ENCODE peak calls at places on chromosomes 3 and 15, in ten cellular contexts. R, S, M, E, Z, L, D, Y, N and W are unnamed samples. For H3K9me3, the result is how much of the 10 kb centered on the place peaks cover.

GRCh38 chr15:38474155-38474757 is 20.3 kb downstream of the FAM98B start:
- DNase-seq in R (peak), Z (peak), S (peak), L (peak), D (no peak), Y (peak), E (no peak), N (peak), M (no peak), W (peak)

GRCh38 chr3:152148579-152148978 is 120.2 kb upstream of the MBNL1 start:
- DNase-seq in Y (no peak), L (no peak), Z (no peak), N (no peak), D (no peak), R (no peak), E (no peak), M (no peak), S (no peak), W (no peak)

GRCh38 chr3:34957707-34958106 is 681.6 kb upstream of the ARPP21 start:
- DNase-seq in Z (no peak), D (no peak), N (no peak), L (no peak), Y (peak), R (no peak), M (no peak), S (no peak), E (no peak), W (no peak)

GRCh38 chr3:177981576-177981975 is 554.7 kb upstream of the KCNMB2 start:
- DNase-seq in Z (no peak), N (no peak), L (no peak), D (no peak), E (no peak), M (no peak), S (no peak), Y (no peak), R (no peak), W (no peak)

GRCh38 chr15:88341653-88342052 is 85.1 kb upstream of the NTRK3 start:
- DNase-seq in L (no peak), Z (no peak), Y (no peak), R (no peak), E (no peak), M (no peak), N (no peak), S (no peak), D (no peak), W (no peak)

GRCh38 chr3:52805270-52806039 is 10.9 kb downstream of the ITIH3 start:
- DNase-seq in D (no peak), R (no peak), S (no peak), Z (no peak), Y (no peak), L (no peak), N (no peak), M (no peak), E (no peak), W (no peak)

GRCh38 chr15:100783760-100784492 is 95.7 kb upstream of the ALDH1A3 start:
- DNase-seq in S (no peak), Z (no peak), R (no peak), D (peak), N (no peak), M (no peak), E (no peak), L (no peak), Y (no peak), W (peak)

GRCh38 chr15:42608110-42608531 is 32.7 kb downstream of the STARD9 start:
- DNase-seq in Y (peak), L (no peak), E (peak), M (no peak), R (no peak), N (no peak), Z (no peak), S (peak), D (no peak), W (no peak)

GRCh38 chr3:14370719-14371572 is 31.5 kb upstream of the SLC6A6 start:
- DNase-seq in N (no peak), R (no peak), L (no peak), Z (no peak), M (no peak), Y (no peak), E (no peak), D (no peak), S (no peak), W (no peak)

GRCh38 chr15:23447107-23447500 is at the start of gene GOLGA6L2:
- DNase-seq in L (no peak), M (no peak), N (no peak), E (no peak), S (peak), Y (no peak), D (no peak), Z (no peak), R (no peak), W (peak)

GRCh38 chr3:30630238-30631030 is 24.0 kb downstream of the TGFBR2 start:
- DNase-seq in D (no peak), M (no peak), L (no peak), N (no peak), S (no peak), R (no peak), Z (no peak), E (no peak), Y (no peak), W (no peak)

GRCh38 chr15:90306560-90306959 is 41.1 kb downstream of the NGRN start:
- DNase-seq in D (no peak), R (no peak), L (no peak), N (no peak), M (no peak), Z (no peak), S (no peak), E (no peak), Y (no peak), W (no peak)

GRCh38 chr3:48661501-48662139 is 1.1 kb downstream of the CELSR3 start:
- DNase-seq in D (peak), Z (peak), S (peak), M (peak), L (no peak), E (peak), Y (peak), R (peak), N (no peak), W (peak)

GRCh38 chr3:62935793-62936192 is 60.6 kb upstream of the CADPS start:
- DNase-seq in S (no peak), D (no peak), R (no peak), E (no peak), M (no peak), Z (no peak), L (no peak), Y (no peak), N (no peak), W (no peak)

GRCh38 chr3:46629571-46630517 is 17.5 kb downstream of the FAM240A start:
- DNase-seq in Y (peak), R (peak), S (peak), Z (peak), D (peak), M (peak), E (peak), L (peak), N (peak), W (peak)

GRCh38 chr3:127451321-127451720 is 139.2 kb downstream of the TPRA1 start:
- DNase-seq in R (no peak), S (no peak), Z (no peak), L (no peak), Y (no peak), E (no peak), M (no peak), D (no peak), N (no peak), W (no peak)

GRCh38 chr3:44509393-44509921 is 32.0 kb upstream of the ZNF445 start:
- DNase-seq in D (no peak), M (no peak), R (no peak), N (no peak), E (no peak), Z (peak), Y (no peak), L (no peak), S (no peak), W (peak)

GRCh38 chr3:172447611-172448579 is at the start of gene GHSR:
- DNase-seq in D (no peak), Z (no peak), R (no peak), S (no peak), Y (no peak), N (no peak), L (no peak), M (no peak), E (no peak), W (no peak)

GRCh38 chr3:16357191-16357590 is 92.2 kb downstream of the OXNAD1 start:
- DNase-seq in R (no peak), M (no peak), D (no peak), Y (peak), L (no peak), Z (no peak), N (no peak), S (no peak), E (no peak), W (no peak)

GRCh38 chr3:16200411-16200810 is 25.9 kb downstream of the GALNT15 start:
- DNase-seq in E (no peak), D (no peak), S (no peak), Y (peak), R (no peak), Z (no peak), L (no peak), N (no peak), M (no peak), W (no peak)

GRCh38 chr15:64781299-64781698 is 5.9 kb upstream of the RBPMS2 start:
- DNase-seq in D (no peak), R (no peak), E (no peak), S (no peak), N (no peak), L (no peak), Z (no peak), M (peak), Y (no peak), W (no peak)

GRCh38 chr15:64779630-64780029 is 4.2 kb upstream of the RBPMS2 start:
- DNase-seq in E (no peak), L (no peak), N (no peak), R (no peak), S (no peak), Z (no peak), Y (no peak), M (no peak), D (no peak), W (no peak)

GRCh38 chr15:64783796-64784195 is 8.4 kb upstream of the RBPMS2 start:
- DNase-seq in L (no peak), D (no peak), N (no peak), S (no peak), Z (no peak), M (no peak), Y (no peak), R (no peak), E (no peak), W (no peak)

GRCh38 chr15:64780600-64781156 is 5.3 kb upstream of the RBPMS2 start:
- DNase-seq in S (no peak), R (no peak), D (no peak), M (no peak), Y (no peak), L (no peak), N (no peak), Z (no peak), E (no peak), W (no peak)

DNA sequence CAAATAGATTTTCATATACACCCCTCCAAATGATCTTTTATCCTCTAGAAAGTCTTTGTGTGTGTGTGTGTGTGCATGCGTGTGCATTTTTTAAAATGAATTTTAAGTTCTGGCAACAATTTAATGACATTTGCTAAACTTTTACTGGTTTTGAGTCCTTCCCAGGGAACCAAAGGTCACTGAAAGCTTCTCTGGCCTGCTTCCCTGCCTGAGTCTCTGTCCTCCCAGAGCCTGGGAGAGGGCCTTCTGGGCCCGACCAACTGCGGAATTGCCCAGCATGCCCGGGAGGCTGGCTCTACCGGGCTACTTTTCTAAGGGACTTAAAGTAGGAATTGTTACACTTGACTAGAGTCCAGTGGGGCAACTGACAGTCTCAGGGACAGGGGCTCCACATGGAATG is 7.4 kb upstream of the RBPMS2 start:
- DNase-seq in Y (no peak), S (no peak), N (no peak), R (no peak), E (no peak), M (no peak), L (no peak), D (no peak), Z (no peak), W (no peak)
- H3K27ac ChIP-seq in Y (no peak), S (no peak), N (no peak), R (no peak), E (no peak), M (no peak), L (no peak), D (no peak), Z (no peak), W (no peak)

GRCh38 chr3:165568907-165569462 is 268.2 kb downstream of the BCHE start:
- DNase-seq in N (no peak), M (no peak), S (no peak), R (no peak), Z (no peak), Y (no peak), L (no peak), E (no peak), D (no peak), W (no peak)
- H3K9me3 ChIP-seq in N (under half), M (under half), S (under half), R (under half), Z (under half), Y (under half), L (under half), E (under half), D (under half), W (under half)

DNA sequence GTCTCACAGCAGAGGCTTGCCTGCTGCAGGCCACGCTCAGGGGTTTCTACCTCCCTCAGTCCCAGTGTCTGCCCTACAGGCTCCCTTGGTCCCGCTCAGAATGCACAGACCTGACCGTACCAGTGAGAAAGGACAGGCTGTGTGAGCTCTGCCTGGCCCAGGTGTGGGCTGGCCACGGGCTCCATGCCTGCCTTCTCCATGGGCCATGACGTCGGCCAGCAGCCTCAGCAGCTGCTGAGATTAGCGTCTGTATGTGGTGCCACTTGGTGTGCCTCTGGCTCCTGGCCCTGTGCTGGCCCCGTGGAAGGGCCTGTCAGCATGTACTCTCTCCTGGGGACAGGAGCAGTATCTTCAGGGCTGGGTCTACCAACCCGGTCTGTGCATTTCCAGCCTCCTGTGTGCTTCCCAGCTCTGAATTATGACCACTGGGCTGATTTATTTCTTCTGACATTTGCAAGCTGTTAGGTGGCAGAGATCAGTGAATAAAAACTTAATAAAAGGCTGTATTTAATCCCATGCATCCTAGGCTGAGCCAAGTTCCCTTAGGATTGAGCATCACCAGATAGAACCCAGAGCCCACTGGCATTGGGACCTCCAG is 25.7 kb downstream of the KLF13 start:
- DNase-seq in D (no peak), R (no peak), S (no peak), N (no peak), E (peak), L (no peak), Z (no peak), M (peak), Y (no peak), W (peak)
- H3K4me3 ChIP-seq in D (no peak), R (peak), S (peak), N (no peak), E (no peak), L (no peak), Z (no peak), M (no peak), Y (no peak), W (no peak)

DNA sequence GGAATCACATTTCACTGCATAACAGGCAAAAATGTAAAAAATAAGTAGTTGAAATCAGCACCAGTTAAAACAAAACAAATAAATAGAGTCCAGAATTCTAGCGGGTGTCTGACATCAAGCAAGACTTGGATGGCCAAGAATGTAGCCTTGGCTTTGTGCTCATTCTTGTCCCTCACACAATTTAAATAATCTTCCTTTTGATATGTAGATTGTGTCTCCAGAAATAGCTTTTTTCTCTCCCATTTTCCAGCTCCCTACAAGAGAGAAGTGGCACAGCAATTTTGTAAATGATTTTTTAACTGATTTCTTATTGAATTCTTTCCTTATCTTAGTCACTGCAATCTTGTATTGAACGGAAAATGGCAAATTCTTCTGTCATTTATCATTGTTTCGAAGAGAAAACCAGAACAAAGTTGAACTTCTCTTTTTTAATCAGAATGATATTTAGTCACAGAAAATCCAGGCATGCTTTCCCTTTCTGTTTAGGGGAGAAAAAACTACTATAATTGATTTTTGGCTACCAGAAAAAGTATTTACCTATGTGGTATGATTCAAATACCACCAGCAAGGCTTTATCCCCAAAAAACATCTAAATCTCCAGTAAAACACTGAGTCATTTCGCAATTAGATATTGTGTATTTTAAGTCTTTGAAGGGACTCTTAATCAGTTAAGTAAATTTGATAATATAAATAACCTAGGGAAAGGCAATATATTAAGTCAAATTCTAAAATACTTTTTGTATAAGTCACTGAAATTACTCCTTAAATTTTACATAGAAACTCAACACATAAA is 481.8 kb downstream of the GBE1 start:
- DNase-seq in Y (peak), L (no peak), S (no peak), R (no peak), E (no peak), D (no peak), M (no peak), Z (no peak), N (no peak), W (no peak)
- H3K27ac ChIP-seq in Y (peak), L (no peak), S (no peak), R (no peak), E (no peak), D (no peak), M (no peak), Z (no peak), N (no peak), W (no peak)

GRCh38 chr15:79916424-79916823 is 19.6 kb upstream of the MTHFS start:
- DNase-seq in M (no peak), S (no peak), N (no peak), Z (peak), D (no peak), L (no peak), E (no peak), R (no peak), Y (no peak), W (no peak)
- H3K9me3 ChIP-seq in M (under half), S (half or more), N (under half), Z (under half), D (under half), L (half or more), E (half or more), R (under half), Y (under half), W (under half)

GRCh38 chr3:11712646-11713045 is 68.9 kb upstream of the VGLL4 start:
- DNase-seq in L (no peak), M (no peak), E (no peak), S (no peak), R (no peak), D (no peak), N (no peak), Z (no peak), Y (no peak), W (no peak)
- H3K4me3 ChIP-seq in L (no peak), M (no peak), E (no peak), S (no peak), R (no peak), D (no peak), N (no peak), Z (no peak), Y (no peak), W (no peak)

GRCh38 chr15:68807249-68807648 is 13.4 kb downstream of the ANP32A start:
- DNase-seq in D (no peak), S (no peak), M (no peak), E (peak), N (no peak), R (no peak), L (no peak), Z (no peak), Y (no peak), W (no peak)
- H3K27ac ChIP-seq in D (no peak), S (no peak), M (no peak), E (peak), N (no peak), R (no peak), L (no peak), Z (peak), Y (no peak), W (no peak)

GRCh38 chr3:107861904-107862303 is 228.9 kb downstream of the CD47 start:
- DNase-seq in M (no peak), Z (no peak), N (no peak), R (no peak), L (no peak), S (peak), E (no peak), D (no peak), Y (no peak), W (no peak)
- H3K9me3 ChIP-seq in M (under half), Z (under half), N (under half), R (under half), L (under half), S (under half), E (under half), D (under half), Y (under half), W (under half)

GRCh38 chr15:34984884-34985630 is 3.0 kb downstream of the ZNF770 start:
- DNase-seq in L (no peak), M (no peak), S (no peak), Y (peak), D (no peak), Z (peak), E (no peak), N (no peak), R (no peak), W (peak)
- H3K4me3 ChIP-seq in L (no peak), M (no peak), S (no peak), Y (no peak), D (no peak), Z (no peak), E (no peak), N (no peak), R (peak), W (no peak)